ENCODE peak calls at places on chromosomes 6 and 20, in five cellular contexts. G is left ventricle myocardium inferior, S is kidney, C is ovary, L is brain microvascular endothelial cell. Q is an unnamed sample. For H3K36me3, the result is how much of the 10 kb centered on the place peaks cover.

GRCh38 chr20:19583532-19584175 is 174.4 kb upstream of the RIN2 start:
- DNase-seq in L (peak), S (peak), G (peak), C (peak), Q (peak)

GRCh38 chr20:57428611-57429496 is 37.7 kb downstream of the RBM38 start:
- DNase-seq in S (no peak), G (no peak), C (no peak), L (no peak), Q (no peak)

GRCh38 chr6:139779988-139780774 is 405.7 kb upstream of the CITED2 start:
- DNase-seq in S (no peak), C (no peak), G (no peak), L (no peak), Q (no peak)

GRCh38 chr6:160178271-160178670 is 56.7 kb downstream of the SLC22A1 start:
- DNase-seq in L (no peak), S (no peak), C (no peak), G (no peak), Q (no peak)

GRCh38 chr20:23233341-23233740 is 117.2 kb upstream of the NXT1 start:
- DNase-seq in C (no peak), S (no peak), G (no peak), L (no peak), Q (no peak)

GRCh38 chr20:50413088-50413500 is 97.1 kb upstream of the PTPN1 start:
- DNase-seq in G (no peak), L (no peak), S (no peak), C (no peak), Q (no peak)

GRCh38 chr6:44126320-44127149 is 717 bp downstream of the MRPL14 start:
- DNase-seq in G (peak), C (peak), S (peak), L (peak), Q (no peak)

GRCh38 chr6:26026833-26027490 is 60.3 kb upstream of the HFE start:
- DNase-seq in G (peak), S (peak), C (peak), L (peak), Q (peak)

GRCh38 chr20:33394718-33395117 is 6.6 kb downstream of the CDK5RAP1 start:
- DNase-seq in G (no peak), S (no peak), L (no peak), C (no peak), Q (no peak)

GRCh38 chr6:108497883-108498282 is 62.8 kb upstream of the FOXO3 start:
- DNase-seq in S (no peak), G (no peak), L (peak), C (no peak), Q (no peak)

GRCh38 chr20:60001027-60001567 is 42.9 kb downstream of the CDH26 start:
- DNase-seq in S (peak), C (no peak), L (no peak), G (no peak), Q (no peak)

GRCh38 chr6:160750276-160750689 is 48.2 kb downstream of the PLG start:
- DNase-seq in S (no peak), L (no peak), G (no peak), C (no peak), Q (no peak)

GRCh38 chr6:90859612-90860011 is 272.7 kb upstream of the MAP3K7 start:
- DNase-seq in C (no peak), L (no peak), S (no peak), G (no peak), Q (no peak)
- TF ChIP-seq CTCF in C (no peak), L (no peak), S (no peak), G (no peak), Q (no peak)

DNA sequence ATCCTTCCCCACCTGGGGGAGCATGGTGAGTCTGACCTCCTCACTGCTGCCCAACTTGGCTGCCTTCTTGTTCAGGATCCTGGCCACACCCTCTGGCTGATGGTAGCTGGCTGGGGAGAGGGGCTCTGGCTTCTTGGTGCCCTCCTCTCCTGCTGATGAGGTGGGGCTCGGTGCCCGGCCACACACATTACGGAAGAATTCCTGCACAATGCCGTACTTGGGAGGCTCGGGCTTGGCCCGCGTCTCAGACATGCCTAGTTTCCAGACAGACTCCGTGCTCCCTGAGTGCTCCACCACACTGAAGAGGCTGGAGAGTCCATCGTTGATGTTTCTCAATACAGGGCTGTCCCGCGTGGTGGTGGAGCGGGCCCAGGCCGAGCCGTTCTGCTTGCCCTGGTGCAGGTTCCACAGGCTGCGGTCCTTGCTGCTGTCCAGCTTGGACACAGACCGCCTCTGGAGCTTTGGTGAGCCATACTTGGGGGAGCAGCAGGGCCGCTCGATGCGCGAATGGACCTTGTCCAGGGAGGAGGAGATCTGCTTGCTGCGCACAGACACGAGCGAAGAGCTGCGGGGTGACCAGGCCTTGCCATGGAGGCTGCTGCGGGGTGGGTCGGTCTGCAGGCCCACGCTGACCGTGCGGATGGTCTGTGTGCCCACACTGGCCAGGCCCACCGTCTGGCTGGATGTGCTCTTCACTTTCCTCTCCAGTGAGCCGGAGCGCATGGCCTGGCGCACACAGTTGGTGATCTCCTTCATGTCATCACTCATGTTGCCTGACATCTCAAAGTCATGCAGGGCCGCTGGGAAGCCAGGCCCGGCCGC is 19.9 kb upstream of the DSN1 start:
- DNase-seq in C (no peak), L (no peak), G (no peak), S (peak), Q (no peak)
- H3K36me3 ChIP-seq in C (under half), L (under half), G (half or more), S (under half), Q (under half)

DNA sequence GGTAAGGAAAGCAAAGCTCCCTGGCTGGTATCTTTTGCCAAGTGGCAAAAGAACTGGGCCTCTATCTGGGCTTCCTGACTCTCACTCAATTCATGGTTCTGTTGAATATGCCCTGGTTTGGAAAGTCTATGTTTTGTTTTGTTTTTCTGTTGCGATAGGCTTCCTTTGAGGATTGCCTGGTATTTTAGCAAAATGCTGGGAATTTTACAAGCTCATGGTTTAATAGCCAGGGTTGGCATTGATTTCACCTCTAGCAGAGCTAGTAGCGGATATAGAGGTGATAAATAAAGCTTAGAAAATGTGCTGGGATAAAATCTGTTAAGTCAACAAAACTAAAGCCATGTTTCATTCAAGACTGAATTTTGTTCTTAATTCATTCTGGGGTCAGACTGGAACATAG is 109.9 kb downstream of the RNF144B start:
- DNase-seq in G (no peak), S (no peak), L (no peak), C (no peak), Q (no peak)
- H3K27ac ChIP-seq in G (no peak), S (no peak), L (no peak), C (no peak), Q (no peak)

GRCh38 chr6:27872634-27873028 is 39.6 kb downstream of the OR2B2 start:
- DNase-seq in L (no peak), G (no peak), C (no peak), S (no peak), Q (no peak)

GRCh38 chr6:27870486-27870885 is 41.7 kb downstream of the OR2B2 start:
- DNase-seq in L (no peak), C (no peak), G (no peak), S (no peak), Q (no peak)

GRCh38 chr6:27867941-27868705 is 44.1 kb downstream of the OR2B2 start:
- DNase-seq in G (no peak), S (no peak), L (no peak), C (no peak), Q (no peak)

GRCh38 chr6:27873101-27874030 is 38.8 kb downstream of the OR2B2 start:
- DNase-seq in S (peak), C (no peak), L (no peak), G (peak), Q (no peak)

GRCh38 chr6:27871919-27872633 is 40.1 kb downstream of the OR2B2 start:
- DNase-seq in S (peak), G (peak), L (peak), C (peak), Q (peak)
- TF ChIP-seq CTCF in S (no peak), G (no peak), L (peak), C (no peak), Q (no peak)